ENCODE peak calls at places on chromosomes 3 and 15, in ten cellular contexts. H is AG09309, A is A549, Z is GM20000, Q is HL-60, R is progenitor cell of endocrine pancreas, G is GM10248, Y is HCT116, B is prostate gland, F is uterus. O is an unnamed sample.

GRCh38 chr3:65758438-65758837 is 280.3 kb downstream of the MAGI1 start:
- DNase-seq in Z (no peak), G (no peak), Q (no peak), A (no peak), Y (no peak), R (no peak), B (no peak), H (no peak), F (no peak), O (no peak)

GRCh38 chr3:196219194-196219969 is 3.0 kb downstream of the SLC51A start:
- DNase-seq in H (peak; percentile 71), Q (peak; percentile 97), B (no peak), Z (peak; percentile 82), F (peak; percentile 63), Y (no peak), R (no peak), A (no peak), G (peak; percentile 72), O (no peak)

GRCh38 chr3:32640939-32641725 is 43.9 kb upstream of the CNOT10 start:
- DNase-seq in Z (no peak), F (no peak), G (no peak), Y (no peak), B (no peak), H (peak; percentile 48), A (no peak), Q (no peak), R (no peak), O (no peak)

GRCh38 chr3:124582196-124582595 is 148.1 kb upstream of the UMPS start:
- DNase-seq in R (no peak), F (no peak), A (no peak), Y (no peak), H (no peak), Z (no peak), Q (no peak), B (no peak), G (no peak), O (no peak)

GRCh38 chr3:182135056-182135455 is 423.3 kb downstream of the SOX2 start:
- DNase-seq in Q (no peak), F (no peak), R (no peak), Z (no peak), Y (no peak), H (no peak), B (no peak), G (no peak), A (no peak), O (no peak)

GRCh38 chr3:107676469-107677309 is 153.9 kb downstream of the BBX start:
- DNase-seq in G (no peak), H (no peak), A (peak; percentile 16), B (no peak), Y (peak; percentile 4), Q (no peak), Z (no peak), R (no peak), F (no peak), O (no peak)

GRCh38 chr15:90618330-90619136 is 88.8 kb downstream of the CRTC3 start:
- DNase-seq in H (no peak), R (no peak), B (no peak), G (no peak), Z (no peak), Y (no peak), F (no peak), Q (no peak), A (no peak), O (no peak)

GRCh38 chr3:4856986-4857385 is 122.3 kb upstream of the BHLHE40 start:
- DNase-seq in R (no peak), B (peak; percentile 43), Y (no peak), H (no peak), G (no peak), A (no peak), Z (no peak), F (no peak), Q (no peak), O (no peak)

GRCh38 chr3:169232863-169233262 is 430.6 kb downstream of the MECOM start:
- DNase-seq in B (no peak), Y (no peak), Z (no peak), F (no peak), A (no peak), Q (no peak), R (no peak), H (no peak), G (no peak), O (no peak)

GRCh38 chr3:52780298-52780585 is 2.8 kb downstream of the ITIH1 start:
- DNase-seq in G (no peak), R (no peak), B (no peak), Z (no peak), Y (no peak), F (no peak), H (no peak), A (no peak), Q (no peak), O (no peak)

GRCh38 chr15:34725565-34725964 is 29.2 kb downstream of the GJD2 start:
- DNase-seq in Y (no peak), B (no peak), Z (no peak), F (no peak), G (no peak), Q (no peak), A (no peak), H (no peak), R (no peak), O (no peak)

GRCh38 chr15:44813231-44813630 is 76.9 kb downstream of the TRIM69 start:
- DNase-seq in A (no peak), Y (no peak), Q (peak; percentile 27), G (no peak), H (no peak), Z (no peak), B (no peak), R (no peak), F (no peak), O (no peak)
- TF ChIP-seq CTCF in A (no peak), Y (no peak), Q (no peak), G (no peak), H (no peak), Z (no peak), B (no peak), R (no peak), F (no peak), O (no peak)

GRCh38 chr15:68151277-68151676 is 53.9 kb downstream of the CALML4 start:
- DNase-seq in A (no peak), F (no peak), Y (no peak), R (no peak), Z (no peak), B (no peak), H (no peak), Q (no peak), G (no peak), O (no peak)

GRCh38 chr15:68157074-68157473 is 48.1 kb downstream of the CALML4 start:
- DNase-seq in B (no peak), F (no peak), A (no peak), Y (no peak), G (no peak), R (no peak), H (no peak), Z (no peak), Q (no peak), O (no peak)

GRCh38 chr15:68152342-68152741 is 52.8 kb downstream of the CALML4 start:
- DNase-seq in B (no peak), G (no peak), F (no peak), A (no peak), Q (no peak), R (no peak), Z (no peak), Y (no peak), H (no peak), O (no peak)

GRCh38 chr15:68158046-68158628 is 47.0 kb downstream of the CALML4 start:
- DNase-seq in R (no peak), Y (no peak), H (no peak), Q (no peak), G (no peak), B (no peak), A (no peak), Z (no peak), F (no peak), O (no peak)

DNA sequence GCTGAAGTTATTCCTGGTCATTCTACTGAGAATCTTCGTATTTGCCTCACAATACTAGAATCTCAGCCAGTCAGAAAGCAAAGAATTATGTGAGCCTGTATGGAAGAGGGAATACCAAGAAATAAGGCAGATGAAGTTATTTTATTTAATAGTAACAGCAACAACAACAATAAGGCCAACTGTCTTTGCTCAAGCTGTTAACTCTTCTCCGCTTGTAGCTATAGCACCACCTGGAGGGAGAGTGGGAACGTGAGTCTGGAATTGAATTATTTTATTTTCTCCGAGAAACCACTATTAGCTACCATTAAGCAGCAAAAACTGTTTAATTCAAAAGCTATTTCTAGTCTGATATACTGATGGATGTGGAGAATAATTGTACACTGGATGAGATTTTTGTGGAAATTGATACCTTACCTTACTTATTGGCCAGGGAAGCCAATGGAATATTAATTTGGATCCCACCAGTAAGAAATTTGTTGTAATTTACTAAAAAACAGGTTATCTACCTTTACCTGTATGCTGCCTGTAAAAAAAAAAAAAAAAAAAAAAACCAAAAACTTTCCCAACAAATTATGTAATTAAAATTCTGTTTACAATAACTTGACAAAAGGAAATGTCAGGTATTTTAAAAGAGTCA is 50.1 kb downstream of the CALML4 start:
- DNase-seq in Z (peak; percentile 18), H (peak; percentile 40), G (peak; percentile 21), A (peak; percentile 77), Y (peak; percentile 27), Q (peak; percentile 36), B (peak; percentile 35), F (peak; percentile 51), R (peak; percentile 15), O (peak; percentile 63)
- TF ChIP-seq CTCF in Z (peak; percentile 18), H (peak; percentile 76), G (peak; percentile 59), A (peak; percentile 99), Y (peak; percentile 71), Q (peak; percentile 60), B (peak; percentile 81), F (peak; percentile 84), R (peak; percentile 81), O (peak; percentile 69)

DNA sequence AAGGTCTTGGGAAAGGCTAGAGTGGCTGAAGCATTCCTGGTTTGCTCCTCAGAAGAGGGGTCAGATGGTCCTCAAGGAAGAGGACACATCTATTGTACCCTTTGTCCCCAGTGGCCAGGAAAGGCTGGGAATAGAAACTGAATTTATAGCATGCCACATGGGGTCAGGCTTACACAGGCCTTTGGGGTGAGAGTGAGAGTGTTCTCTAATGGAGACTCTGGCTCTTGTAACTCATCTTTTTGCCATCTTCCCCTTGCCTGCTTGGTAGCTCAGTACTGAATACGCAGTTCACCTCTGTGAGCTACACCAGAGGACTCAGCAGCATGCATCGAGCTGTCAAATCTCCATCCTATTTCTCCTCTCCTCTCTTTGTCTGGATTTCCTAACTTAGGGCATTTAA is 87.5 kb downstream of the ATP2B2 start:
- DNase-seq in G (peak; percentile 32), R (no peak), Q (peak; percentile 22), A (peak; percentile 54), Y (peak; percentile 19), H (no peak), Z (peak; percentile 27), B (no peak), F (no peak), O (peak; percentile 23)
- TF ChIP-seq CTCF in G (peak; percentile 34), R (no peak), Q (no peak), A (peak; percentile 63), Y (peak; percentile 28), H (peak; percentile 47), Z (no peak), B (no peak), F (no peak), O (no peak)

DNA sequence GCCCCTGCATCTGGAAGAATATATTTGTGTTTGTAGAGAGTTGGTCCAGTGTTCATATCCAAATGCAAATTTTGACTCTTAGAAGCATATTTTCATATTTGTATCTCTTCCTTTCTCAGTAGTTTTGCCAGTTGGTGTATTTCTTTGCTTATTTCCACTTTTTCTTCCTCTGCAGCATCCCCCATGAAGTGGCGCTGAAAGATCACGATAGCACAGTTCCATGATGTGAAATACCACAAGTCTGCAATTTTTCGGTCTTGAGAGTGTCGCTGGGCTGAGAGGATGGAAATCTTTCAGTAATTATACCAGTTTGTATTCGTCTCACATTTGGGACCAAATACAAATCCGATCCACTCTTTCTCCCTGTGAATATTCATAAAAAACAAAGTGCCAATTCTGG is 311.8 kb upstream of the DPH6 start:
- DNase-seq in Y (no peak), G (no peak), B (no peak), A (no peak), Q (no peak), F (no peak), Z (no peak), R (no peak), H (no peak), O (no peak)
- TF ChIP-seq CTCF in Y (no peak), G (no peak), B (no peak), A (no peak), Q (no peak), F (no peak), Z (no peak), R (no peak), H (no peak), O (no peak)